ENCODE peak calls at places on chromosomes 6 and 20, in seven cellular contexts. One of them, this sample, is unnamed.

GRCh38 chr6:118899948-118900347 is 6.0 kb downstream of the ASF1A start:
- DNase-seq in HepG2: no peak
- DNase-seq in heart right ventricle: no peak
- DNase-seq in left ventricle myocardium inferior: no peak
- DNase-seq in K562: no peak
- DNase-seq in esophagus muscularis mucosa: no peak
- DNase-seq in upper lobe of right lung: no peak
- DNase-seq in this sample: no peak

GRCh38 chr6:33694401-33694931 is 17.0 kb downstream of the UQCC2 start:
- DNase-seq in esophagus muscularis mucosa: no peak
- DNase-seq in upper lobe of right lung: no peak
- DNase-seq in heart right ventricle: peak; percentile 14
- DNase-seq in left ventricle myocardium inferior: no peak
- DNase-seq in HepG2: no peak
- DNase-seq in K562: no peak
- DNase-seq in this sample: no peak

GRCh38 chr6:45959534-45960195 is 56.0 kb downstream of the CLIC5 start:
- DNase-seq in heart right ventricle: no peak
- DNase-seq in upper lobe of right lung: no peak
- DNase-seq in K562: no peak
- DNase-seq in esophagus muscularis mucosa: no peak
- DNase-seq in left ventricle myocardium inferior: no peak
- DNase-seq in HepG2: no peak
- DNase-seq in this sample: no peak

GRCh38 chr20:34896086-34896551 is 19.7 kb downstream of the ACSS2 start:
- DNase-seq in heart right ventricle: no peak
- DNase-seq in upper lobe of right lung: no peak
- DNase-seq in esophagus muscularis mucosa: no peak
- DNase-seq in HepG2: no peak
- DNase-seq in K562: no peak
- DNase-seq in left ventricle myocardium inferior: no peak
- DNase-seq in this sample: no peak

GRCh38 chr20:8675896-8676295 is 393.0 kb upstream of the PLCB4 start:
- DNase-seq in upper lobe of right lung: no peak
- DNase-seq in left ventricle myocardium inferior: no peak
- DNase-seq in heart right ventricle: no peak
- DNase-seq in esophagus muscularis mucosa: no peak
- DNase-seq in HepG2: no peak
- DNase-seq in K562: no peak
- DNase-seq in this sample: no peak

GRCh38 chr6:56849876-56850275 is 105.0 kb upstream of the BEND6 start:
- DNase-seq in esophagus muscularis mucosa: no peak
- DNase-seq in upper lobe of right lung: no peak
- DNase-seq in HepG2: no peak
- DNase-seq in heart right ventricle: no peak
- DNase-seq in K562: no peak
- DNase-seq in left ventricle myocardium inferior: no peak
- DNase-seq in this sample: no peak

GRCh38 chr6:72894091-72894490 is 272.2 kb downstream of the KCNQ5 start:
- DNase-seq in esophagus muscularis mucosa: no peak
- DNase-seq in HepG2: no peak
- DNase-seq in left ventricle myocardium inferior: no peak
- DNase-seq in K562: no peak
- DNase-seq in heart right ventricle: no peak
- DNase-seq in upper lobe of right lung: no peak
- DNase-seq in this sample: no peak

GRCh38 chr6:110826236-110827129 is 11.2 kb upstream of the CDK19 start:
- DNase-seq in HepG2: no peak
- DNase-seq in esophagus muscularis mucosa: no peak
- DNase-seq in K562: no peak
- DNase-seq in left ventricle myocardium inferior: no peak
- DNase-seq in heart right ventricle: no peak
- DNase-seq in upper lobe of right lung: peak; percentile 75
- DNase-seq in this sample: no peak

GRCh38 chr6:62971976-62972658 is 239.2 kb upstream of the FKBP1C start:
- DNase-seq in K562: no peak
- DNase-seq in upper lobe of right lung: no peak
- DNase-seq in HepG2: no peak
- DNase-seq in esophagus muscularis mucosa: no peak
- DNase-seq in heart right ventricle: no peak
- DNase-seq in left ventricle myocardium inferior: no peak
- DNase-seq in this sample: no peak

GRCh38 chr6:135673671-135674309 is 176.2 kb upstream of the AHI1 start:
- DNase-seq in esophagus muscularis mucosa: no peak
- DNase-seq in HepG2: no peak
- DNase-seq in upper lobe of right lung: no peak
- DNase-seq in heart right ventricle: no peak
- DNase-seq in K562: no peak
- DNase-seq in left ventricle myocardium inferior: no peak
- DNase-seq in this sample: no peak

GRCh38 chr20:40810336-40810735 is 121.3 kb upstream of the MAFB start:
- DNase-seq in HepG2: no peak
- DNase-seq in K562: no peak
- DNase-seq in upper lobe of right lung: no peak
- DNase-seq in left ventricle myocardium inferior: no peak
- DNase-seq in esophagus muscularis mucosa: no peak
- DNase-seq in heart right ventricle: no peak
- DNase-seq in this sample: no peak

GRCh38 chr6:24666097-24666615 is 543 bp downstream of the TDP2 start:
- DNase-seq in esophagus muscularis mucosa: no peak
- DNase-seq in K562: peak; percentile 68
- DNase-seq in heart right ventricle: peak; percentile 20
- DNase-seq in upper lobe of right lung: peak; percentile 77
- DNase-seq in HepG2: no peak
- DNase-seq in left ventricle myocardium inferior: peak; percentile 26
- DNase-seq in this sample: no peak

GRCh38 chr20:37327748-37328147 is 18.2 kb upstream of the SRC start:
- DNase-seq in left ventricle myocardium inferior: peak; percentile 69
- DNase-seq in esophagus muscularis mucosa: no peak
- DNase-seq in upper lobe of right lung: peak; percentile 70
- DNase-seq in K562: no peak
- DNase-seq in HepG2: no peak
- DNase-seq in heart right ventricle: peak; percentile 68
- DNase-seq in this sample: no peak

GRCh38 chr20:46688151-46689081 is 828 bp downstream of the TP53RK start:
- DNase-seq in HepG2: no peak
- DNase-seq in left ventricle myocardium inferior: no peak
- DNase-seq in esophagus muscularis mucosa: no peak
- DNase-seq in upper lobe of right lung: no peak
- DNase-seq in K562: no peak
- DNase-seq in heart right ventricle: no peak
- DNase-seq in this sample: no peak

GRCh38 chr20:8854566-8854965 is 214.3 kb upstream of the PLCB4 start:
- DNase-seq in esophagus muscularis mucosa: no peak
- DNase-seq in left ventricle myocardium inferior: peak; percentile 66
- DNase-seq in K562: peak; percentile 42
- DNase-seq in upper lobe of right lung: peak; percentile 58
- DNase-seq in HepG2: no peak
- DNase-seq in heart right ventricle: peak; percentile 47
- DNase-seq in this sample: no peak

GRCh38 chr6:143745160-143746133 is 67.7 kb downstream of the PHACTR2 start:
- DNase-seq in HepG2: peak; percentile 100
- DNase-seq in upper lobe of right lung: peak; percentile 70
- DNase-seq in K562: peak; percentile 26
- DNase-seq in heart right ventricle: no peak
- DNase-seq in esophagus muscularis mucosa: no peak
- DNase-seq in left ventricle myocardium inferior: no peak
- DNase-seq in this sample: no peak

GRCh38 chr20:31605902-31606677 is 1.0 kb downstream of the ID1 start:
- DNase-seq in K562: peak; percentile 59
- DNase-seq in HepG2: peak; percentile 47
- DNase-seq in left ventricle myocardium inferior: no peak
- DNase-seq in upper lobe of right lung: peak; percentile 70
- DNase-seq in heart right ventricle: peak; percentile 37
- DNase-seq in esophagus muscularis mucosa: no peak
- DNase-seq in this sample: no peak

GRCh38 chr6:155448823-155449789 is 6.5 kb downstream of the NOX3 start:
- DNase-seq in esophagus muscularis mucosa: no peak
- DNase-seq in upper lobe of right lung: no peak
- DNase-seq in heart right ventricle: no peak
- DNase-seq in K562: peak; percentile 4
- DNase-seq in left ventricle myocardium inferior: no peak
- DNase-seq in HepG2: no peak
- DNase-seq in this sample: no peak

GRCh38 chr20:48816282-48816860 is 11.4 kb downstream of the PREX1 start:
- DNase-seq in upper lobe of right lung: no peak
- DNase-seq in heart right ventricle: no peak
- DNase-seq in left ventricle myocardium inferior: no peak
- DNase-seq in K562: no peak
- DNase-seq in esophagus muscularis mucosa: no peak
- DNase-seq in HepG2: no peak
- DNase-seq in this sample: no peak

GRCh38 chr6:21325201-21325856 is 268.2 kb upstream of the SOX4 start:
- DNase-seq in HepG2: no peak
- DNase-seq in left ventricle myocardium inferior: no peak
- DNase-seq in esophagus muscularis mucosa: no peak
- DNase-seq in K562: no peak
- DNase-seq in upper lobe of right lung: no peak
- DNase-seq in heart right ventricle: no peak
- DNase-seq in this sample: no peak

GRCh38 chr6:46756469-46757205 is 9.9 kb downstream of the ANKRD66 start:
- DNase-seq in upper lobe of right lung: no peak
- DNase-seq in HepG2: no peak
- DNase-seq in K562: no peak
- DNase-seq in left ventricle myocardium inferior: no peak
- DNase-seq in esophagus muscularis mucosa: peak; percentile 42
- DNase-seq in heart right ventricle: no peak
- DNase-seq in this sample: no peak

DNA sequence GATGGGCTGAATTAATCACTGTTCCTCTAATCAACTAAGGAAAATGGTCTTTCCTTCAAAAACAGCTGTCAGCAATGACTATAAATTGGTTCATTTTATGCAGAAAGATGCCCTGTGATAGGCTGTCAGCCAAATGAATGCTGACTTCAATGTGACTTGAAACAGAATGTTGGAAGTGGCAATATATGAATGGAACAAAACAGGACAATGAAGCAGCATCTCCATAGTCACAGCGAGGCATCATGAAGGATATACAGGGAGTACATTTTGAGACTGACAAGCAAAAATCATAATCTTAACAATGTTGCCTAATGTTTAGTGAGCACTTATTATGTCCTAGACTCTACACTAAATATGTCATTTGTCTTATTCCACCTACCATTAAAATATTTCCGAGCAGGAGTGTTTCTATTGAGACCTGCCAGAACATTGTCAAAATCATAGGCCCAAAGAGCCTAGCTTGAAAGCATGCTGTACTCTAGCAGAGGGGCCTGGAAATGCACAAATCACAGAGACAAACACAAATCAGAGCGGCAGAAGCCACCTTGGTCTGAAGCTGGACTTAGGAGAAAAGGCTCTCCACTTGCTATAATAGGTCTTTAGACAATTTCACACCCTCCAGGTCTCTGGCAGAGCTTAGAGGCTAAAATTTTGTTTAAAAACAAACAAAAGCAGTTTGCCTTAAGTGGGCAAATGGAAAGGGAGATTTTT is 63.3 kb downstream of the FAM50B start:
- DNase-seq in HepG2: peak; percentile 30
- DNase-seq in esophagus muscularis mucosa: no peak
- DNase-seq in upper lobe of right lung: no peak
- DNase-seq in K562: no peak
- DNase-seq in heart right ventricle: no peak
- DNase-seq in left ventricle myocardium inferior: no peak
- DNase-seq in this sample: no peak
- H3K27ac ChIP-seq in HepG2: peak overlapping the region; percentile 94
- H3K27ac ChIP-seq in esophagus muscularis mucosa: peak overlapping the region; percentile 86
- H3K27ac ChIP-seq in upper lobe of right lung: peak overlapping the region; percentile 45
- H3K27ac ChIP-seq in K562: peak overlapping the region; percentile 58
- H3K27ac ChIP-seq in heart right ventricle: peak overlapping the region; percentile 79
- H3K27ac ChIP-seq in left ventricle myocardium inferior: peak overlapping the region; percentile 95
- H3K27ac ChIP-seq in this sample: no peak overlapping the region

GRCh38 chr20:42678895-42679294 is 510.8 kb downstream of the PTPRT start:
- DNase-seq in upper lobe of right lung: no peak
- DNase-seq in heart right ventricle: no peak
- DNase-seq in K562: peak; percentile 4
- DNase-seq in HepG2: peak; percentile 10
- DNase-seq in esophagus muscularis mucosa: no peak
- DNase-seq in left ventricle myocardium inferior: no peak
- DNase-seq in this sample: no peak
- TF ChIP-seq CTCF in upper lobe of right lung: peak; percentile 18
- TF ChIP-seq CTCF in heart right ventricle: peak; percentile 27
- TF ChIP-seq CTCF in K562: peak; percentile 32
- TF ChIP-seq CTCF in HepG2: peak; percentile 53
- TF ChIP-seq CTCF in esophagus muscularis mucosa: no peak
- TF ChIP-seq CTCF in left ventricle myocardium inferior: peak; percentile 30
- TF ChIP-seq CTCF in this sample: peak; percentile 48

GRCh38 chr6:105402090-105402980 is 547 bp downstream of the PREP start:
- DNase-seq in heart right ventricle: peak; percentile 17
- DNase-seq in K562: peak; percentile 52
- DNase-seq in HepG2: peak; percentile 25
- DNase-seq in esophagus muscularis mucosa: peak; percentile 39
- DNase-seq in left ventricle myocardium inferior: no peak
- DNase-seq in upper lobe of right lung: peak; percentile 62
- DNase-seq in this sample: peak; percentile 39
- H3K9me3 ChIP-seq in heart right ventricle: no peaks in the 10 kb centered on the region
- H3K9me3 ChIP-seq in K562: no peaks in the 10 kb centered on the region
- H3K9me3 ChIP-seq in HepG2: no peaks in the 10 kb centered on the region
- H3K9me3 ChIP-seq in esophagus muscularis mucosa: no peaks in the 10 kb centered on the region
- H3K9me3 ChIP-seq in left ventricle myocardium inferior: no peaks in the 10 kb centered on the region
- H3K9me3 ChIP-seq in upper lobe of right lung: no peaks in the 10 kb centered on the region
- H3K9me3 ChIP-seq in this sample: no peaks in the 10 kb centered on the region

GRCh38 chr6:37516076-37516919 is 16.6 kb upstream of the CCDC167 start:
- DNase-seq in K562: no peak
- DNase-seq in HepG2: peak; percentile 39
- DNase-seq in left ventricle myocardium inferior: peak; percentile 31
- DNase-seq in heart right ventricle: peak; percentile 50
- DNase-seq in upper lobe of right lung: peak; percentile 80
- DNase-seq in esophagus muscularis mucosa: no peak
- DNase-seq in this sample: peak; percentile 96

GRCh38 chr6:37518116-37518515 is 18.4 kb upstream of the CCDC167 start:
- DNase-seq in upper lobe of right lung: no peak
- DNase-seq in heart right ventricle: no peak
- DNase-seq in left ventricle myocardium inferior: no peak
- DNase-seq in esophagus muscularis mucosa: no peak
- DNase-seq in HepG2: no peak
- DNase-seq in K562: no peak
- DNase-seq in this sample: no peak

GRCh38 chr6:37517411-37517812 is 17.7 kb upstream of the CCDC167 start:
- DNase-seq in K562: no peak
- DNase-seq in HepG2: no peak
- DNase-seq in heart right ventricle: no peak
- DNase-seq in esophagus muscularis mucosa: no peak
- DNase-seq in left ventricle myocardium inferior: no peak
- DNase-seq in upper lobe of right lung: no peak
- DNase-seq in this sample: peak; percentile 80

GRCh38 chr6:37515712-37516075 is 16.0 kb upstream of the CCDC167 start:
- DNase-seq in heart right ventricle: no peak
- DNase-seq in HepG2: no peak
- DNase-seq in upper lobe of right lung: no peak
- DNase-seq in K562: no peak
- DNase-seq in left ventricle myocardium inferior: no peak
- DNase-seq in esophagus muscularis mucosa: no peak
- DNase-seq in this sample: no peak

DNA sequence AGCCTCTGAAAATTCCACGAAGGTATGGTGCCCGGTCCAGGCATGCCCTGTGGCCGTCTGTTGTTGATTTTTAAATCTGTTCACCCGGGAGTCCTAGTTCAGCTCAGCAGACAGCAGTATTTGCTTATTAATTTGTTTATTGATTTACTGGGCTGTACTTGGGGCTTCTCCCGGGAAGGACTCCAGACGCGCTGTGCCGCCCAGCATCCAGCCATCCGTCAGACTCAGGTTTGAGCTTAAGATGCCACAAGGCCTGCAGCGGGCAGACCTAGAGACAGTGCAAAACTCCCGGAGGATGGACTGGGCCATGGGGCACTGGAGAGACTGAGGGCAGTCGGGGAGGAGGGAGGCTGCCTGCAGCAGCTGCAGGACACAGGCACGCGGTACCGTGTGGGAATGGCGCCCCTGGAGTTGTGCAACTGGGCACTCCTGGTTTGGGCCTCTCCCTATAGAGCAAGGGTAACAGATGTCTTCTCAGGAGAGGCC is 17.3 kb upstream of the CCDC167 start:
- DNase-seq in upper lobe of right lung: no peak
- DNase-seq in left ventricle myocardium inferior: no peak
- DNase-seq in K562: no peak
- DNase-seq in HepG2: no peak
- DNase-seq in esophagus muscularis mucosa: no peak
- DNase-seq in heart right ventricle: no peak
- DNase-seq in this sample: no peak
- H3K27ac ChIP-seq in upper lobe of right lung: no peak overlapping the region
- H3K27ac ChIP-seq in left ventricle myocardium inferior: no peak overlapping the region
- H3K27ac ChIP-seq in K562: no peak overlapping the region
- H3K27ac ChIP-seq in HepG2: no peak overlapping the region
- H3K27ac ChIP-seq in esophagus muscularis mucosa: no peak overlapping the region
- H3K27ac ChIP-seq in heart right ventricle: no peak overlapping the region
- H3K27ac ChIP-seq in this sample: peak overlapping the region; percentile 90